ENCODE peak calls at places on chromosomes 7 and 10, in six cellular contexts. F, W, M, A, B and N are unnamed samples.

GRCh38 chr10:3754727-3755439 is 30.1 kb downstream of the KLF6 start:
- DNase-seq in F (peak; percentile 94), W (no peak), M (peak; percentile 27), A (no peak), B (no peak), N (no peak)

GRCh38 chr10:7789390-7789789 is 1.4 kb downstream of the ATP5F1C start:
- DNase-seq in F (peak; percentile 5), W (peak; percentile 36), M (peak; percentile 16), A (no peak), B (no peak), N (no peak)

GRCh38 chr7:70044525-70044924 is 446.2 kb downstream of the AUTS2 start:
- DNase-seq in F (no peak), W (no peak), M (no peak), A (no peak), B (no peak), N (no peak)

GRCh38 chr7:122059516-122059915 is 84.5 kb downstream of the AASS start:
- DNase-seq in F (no peak), W (no peak), M (no peak), A (no peak), B (no peak), N (no peak)

GRCh38 chr7:129264534-129264933 is 39.7 kb downstream of the AHCYL2 start:
- DNase-seq in F (no peak), W (no peak), M (no peak), A (no peak), B (no peak), N (no peak)

GRCh38 chr7:76310102-76310957 is 7.9 kb downstream of the HSPB1 start:
- DNase-seq in F (peak; percentile 34), W (peak; percentile 88), M (no peak), A (no peak), B (no peak), N (no peak)

GRCh38 chr10:44471410-44471809 is 86.5 kb upstream of the CXCL12 start:
- DNase-seq in F (no peak), W (no peak), M (no peak), A (no peak), B (no peak), N (no peak)

GRCh38 chr7:47170516-47170915 is 411.4 kb downstream of the TNS3 start:
- DNase-seq in F (no peak), W (no peak), M (peak; percentile 14), A (no peak), B (no peak), N (no peak)

GRCh38 chr7:108147031-108147563 is 16.9 kb upstream of the LAMB4 start:
- DNase-seq in F (no peak), W (peak; percentile 82), M (no peak), A (no peak), B (no peak), N (no peak)

GRCh38 chr10:126216221-126216701 is 172.0 kb downstream of the ADAM12 start:
- DNase-seq in F (no peak), W (no peak), M (no peak), A (no peak), B (no peak), N (no peak)